ENCODE peak calls at places on chromosome X, in ten cellular contexts. A is adipocyte, U is osteoblast, K is fibroblast of pulmonary artery, Q is lower leg skin, E is colonic mucosa, W is right cardiac atrium, L is cardiac muscle cell, H is SK-N-MC, P is H7. N is an unnamed sample.

GRCh38 chrX:150907474-150907873 is 9.0 kb upstream of the CD99L2 start:
- DNase-seq in H (no peak), K (no peak), L (no peak), E (no peak), A (no peak), P (no peak), U (no peak), Q (no peak), W (no peak), N (no peak)

GRCh38 chrX:53116101-53116500 is 22.2 kb downstream of the KANTR start:
- DNase-seq in Q (no peak), A (peak), W (no peak), E (no peak), U (peak), P (no peak), H (no peak), K (peak), L (peak), N (peak)

GRCh38 chrX:68784816-68785215 is 44.0 kb upstream of the EFNB1 start:
- DNase-seq in A (no peak), L (no peak), K (no peak), U (no peak), W (no peak), P (no peak), H (no peak), E (no peak), Q (no peak), N (no peak)

GRCh38 chrX:97211070-97211469 is 327.4 kb downstream of the RPA4 start:
- DNase-seq in E (no peak), Q (no peak), L (no peak), H (no peak), P (no peak), K (peak), W (no peak), A (no peak), U (no peak), N (no peak)

GRCh38 chrX:98523026-98523425 is 1639.3 kb downstream of the RPA4 start:
- DNase-seq in Q (no peak), L (no peak), W (no peak), A (no peak), E (no peak), P (no peak), H (no peak), K (no peak), U (no peak), N (no peak)

GRCh38 chrX:37926700-37927099 is 79.3 kb upstream of the DYNLT3 start:
- DNase-seq in W (no peak), H (no peak), L (peak), P (peak), Q (no peak), K (peak), E (no peak), A (peak), U (no peak), N (peak)

GRCh38 chrX:3094261-3094660 is 53.0 kb downstream of the ARSF start:
- DNase-seq in W (no peak), Q (no peak), K (peak), A (no peak), H (no peak), E (peak), U (peak), P (no peak), L (peak), N (peak)

GRCh38 chrX:7444967-7445366 is 297.0 kb upstream of the PUDP start:
- DNase-seq in H (no peak), W (no peak), E (no peak), K (no peak), P (no peak), U (no peak), L (no peak), Q (no peak), A (no peak), N (no peak)

GRCh38 chrX:153974003-153974725 is 1.6 kb downstream of the TMEM187 start:
- DNase-seq in U (peak), W (no peak), L (no peak), K (no peak), E (no peak), Q (no peak), H (no peak), P (no peak), A (no peak), N (no peak)

GRCh38 chrX:47749185-47749967 is 87.3 kb upstream of the ZNF81 start:
- DNase-seq in E (no peak), P (no peak), W (no peak), A (no peak), U (no peak), H (no peak), L (peak), K (peak), Q (no peak), N (peak)

GRCh38 chrX:149758068-149758714 is 15.7 kb upstream of the HSFX1 start:
- DNase-seq in E (no peak), A (no peak), K (no peak), U (no peak), Q (no peak), H (no peak), L (no peak), W (no peak), P (no peak), N (no peak)

DNA sequence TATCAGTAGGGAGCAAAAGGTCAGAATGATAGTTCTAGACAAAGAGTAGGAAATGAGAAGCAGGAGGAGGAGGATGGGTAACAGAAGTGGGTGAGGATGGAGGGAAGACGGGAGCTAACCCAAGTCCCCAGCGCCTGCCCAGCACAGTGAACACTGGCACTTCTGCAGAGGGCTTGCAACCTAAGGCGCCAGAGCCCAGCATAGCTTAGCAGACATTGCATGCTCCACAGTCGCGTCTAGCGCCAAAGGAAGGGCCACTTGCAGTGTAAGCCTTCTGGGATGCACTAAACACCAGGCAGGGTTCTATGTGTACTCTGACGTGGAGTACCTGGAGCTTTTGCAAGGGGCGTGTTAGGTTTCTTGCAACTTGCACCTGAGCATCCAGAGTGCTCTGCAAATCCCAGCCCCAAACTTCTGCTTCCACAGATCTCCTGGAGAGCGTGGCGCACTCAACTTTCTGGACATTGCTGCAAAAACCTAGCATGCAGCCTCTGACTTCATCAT is 46.4 kb upstream of the NKAP start:
- DNase-seq in L (no peak), W (no peak), A (no peak), U (no peak), H (no peak), E (no peak), K (no peak), Q (no peak), P (peak), N (no peak)
- H3K4me3 ChIP-seq in L (no peak), W (no peak), A (no peak), U (no peak), H (peak), E (no peak), K (no peak), Q (no peak), P (no peak), N (no peak)

GRCh38 chrX:13888284-13888683 is 71.4 kb upstream of the GPM6B start:
- DNase-seq in U (no peak), P (no peak), K (no peak), L (no peak), W (no peak), Q (no peak), A (no peak), H (no peak), E (no peak), N (no peak)

GRCh38 chrX:13891367-13892146 is 74.7 kb upstream of the GPM6B start:
- DNase-seq in W (no peak), P (no peak), U (no peak), H (no peak), L (no peak), Q (no peak), A (no peak), E (no peak), K (no peak), N (no peak)

GRCh38 chrX:13890806-13891205 is 73.9 kb upstream of the GPM6B start:
- DNase-seq in E (no peak), U (no peak), A (no peak), P (no peak), L (no peak), W (no peak), K (no peak), H (no peak), Q (no peak), N (no peak)

DNA sequence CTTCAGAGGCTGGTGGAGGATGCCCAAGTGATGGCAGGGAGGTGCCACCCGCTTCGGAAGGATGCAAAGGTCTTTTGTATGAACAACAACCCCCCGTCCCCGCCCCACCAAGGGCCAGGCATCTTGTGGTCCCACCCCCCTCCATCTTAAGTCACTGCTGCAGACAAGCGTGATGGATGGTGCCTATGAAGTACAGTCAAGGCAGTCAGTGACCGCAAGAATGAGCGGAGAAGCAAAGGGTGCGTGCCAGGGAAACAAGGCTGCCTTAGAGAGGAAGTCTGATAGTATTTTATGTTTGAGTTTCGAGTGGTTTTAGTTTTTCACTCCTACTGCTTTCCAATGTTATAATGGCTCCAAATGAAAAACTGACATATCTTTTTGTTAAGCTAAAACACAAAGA is 68.7 kb upstream of the GPM6B start:
- DNase-seq in A (no peak), H (no peak), Q (no peak), U (no peak), K (no peak), L (no peak), P (no peak), E (no peak), W (no peak), N (no peak)
- H3K4me3 ChIP-seq in A (no peak), H (no peak), Q (no peak), U (no peak), K (no peak), L (no peak), P (no peak), E (no peak), W (no peak), N (no peak)

DNA sequence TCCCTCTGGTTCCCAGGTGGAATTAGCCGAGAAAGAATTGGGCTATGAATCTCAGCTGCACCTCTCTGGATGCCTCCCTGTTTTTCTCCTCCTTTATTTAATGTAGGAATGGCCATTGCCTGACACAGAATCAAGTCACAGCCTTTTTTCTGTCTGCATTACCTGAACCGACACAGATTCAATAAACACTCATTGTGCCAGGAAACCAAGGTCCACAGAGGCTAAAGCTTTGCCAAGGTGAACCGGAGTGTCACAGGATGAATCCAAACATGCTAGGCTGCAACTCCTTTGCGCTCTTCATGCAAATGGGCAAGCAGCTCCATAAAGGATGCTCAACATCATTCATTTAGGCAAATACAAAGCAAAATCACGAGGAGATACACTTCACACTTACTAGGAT is 199.8 kb upstream of the AGTR2 start:
- DNase-seq in P (no peak), L (no peak), U (no peak), W (no peak), A (no peak), E (no peak), Q (no peak), H (no peak), K (no peak), N (no peak)
- H3K4me3 ChIP-seq in P (no peak), L (no peak), U (no peak), W (no peak), A (no peak), E (no peak), Q (no peak), H (no peak), K (no peak), N (no peak)

DNA sequence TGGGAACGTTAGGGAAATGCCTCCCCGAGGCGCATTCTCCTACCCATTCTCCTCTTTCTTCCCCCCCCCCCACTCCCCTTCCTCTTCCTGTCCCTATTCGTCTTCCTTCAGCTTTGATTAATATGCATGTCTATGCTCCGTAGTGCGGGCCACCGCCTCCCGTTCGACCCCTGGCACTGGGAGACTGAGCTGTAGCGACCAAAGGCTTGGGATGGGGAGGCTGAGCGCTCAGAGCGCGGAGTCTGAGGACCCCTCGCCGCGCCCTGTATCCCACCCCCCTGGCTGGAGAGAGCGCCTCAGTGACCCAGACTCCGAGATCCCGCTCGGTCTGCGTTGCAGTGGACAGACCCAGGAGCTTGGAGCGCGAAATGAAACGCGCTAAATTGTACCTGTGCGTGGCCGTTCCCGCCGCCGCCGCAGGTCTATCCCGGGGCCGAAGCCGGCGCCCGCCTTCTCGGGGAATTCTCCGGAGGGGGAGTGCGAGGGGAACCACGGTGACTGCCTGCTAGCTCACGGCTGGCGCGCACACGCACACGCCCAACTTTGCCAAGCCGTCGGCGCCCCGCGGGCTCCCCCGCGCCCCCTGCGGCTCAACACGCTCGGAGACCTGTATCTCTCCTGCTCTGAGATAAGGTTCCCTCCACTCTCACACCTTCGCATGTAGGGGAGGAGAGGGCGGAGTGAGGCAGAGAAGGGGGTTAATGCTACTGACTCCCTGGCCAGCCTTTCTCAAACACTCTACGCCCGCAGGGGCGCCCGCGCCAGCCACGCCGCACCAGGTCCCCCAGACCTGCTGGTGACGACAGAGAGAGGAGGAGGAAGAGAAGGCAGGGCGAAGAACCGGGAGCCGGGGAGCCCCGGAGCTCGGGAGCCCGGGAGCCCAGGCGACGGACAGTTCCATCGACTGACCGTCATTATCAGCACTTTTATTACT is 1.5 kb upstream of the PTCHD1 start:
- DNase-seq in H (no peak), P (peak), K (no peak), W (no peak), Q (no peak), A (no peak), E (no peak), L (no peak), U (peak), N (no peak)
- H3K4me3 ChIP-seq in H (peak), P (peak), K (no peak), W (peak), Q (no peak), A (no peak), E (no peak), L (peak), U (no peak), N (no peak)

N was measured in cardiac fibroblast.